ENCODE peak calls at places on chromosomes 3 and 15, in five cellular contexts. G is NT2/D1, P is HEK293T, R is GM12878, I is HepG2. X is an unnamed sample.

GRCh38 chr15:27826411-27826810 is 272.7 kb downstream of the OCA2 start:
- DNase-seq in G (no peak), I (no peak), P (no peak), R (no peak), X (no peak)

GRCh38 chr3:166444336-166444735 is 607.1 kb upstream of the BCHE start:
- DNase-seq in P (no peak), G (no peak), R (no peak), I (no peak), X (no peak)

GRCh38 chr3:187739561-187740445 is 5.5 kb downstream of the BCL6 start:
- DNase-seq in R (no peak), I (no peak), P (peak), G (no peak), X (peak)

GRCh38 chr15:90891346-90891949 is 7.1 kb downstream of the FES start:
- DNase-seq in I (no peak), R (no peak), P (no peak), G (no peak), X (no peak)

GRCh38 chr15:37166402-37166801 is 66.1 kb upstream of the MEIS2 start:
- DNase-seq in I (no peak), P (no peak), G (no peak), R (no peak), X (no peak)

GRCh38 chr3:106431698-106432097 is 562.9 kb upstream of the CBLB start:
- DNase-seq in G (no peak), P (no peak), I (no peak), R (no peak), X (no peak)

GRCh38 chr3:112759210-112759609 is 87.5 kb downstream of the CD200R1L start:
- DNase-seq in R (no peak), P (no peak), I (no peak), G (no peak), X (no peak)

GRCh38 chr3:55296781-55297180 is 190.3 kb downstream of the WNT5A start:
- DNase-seq in G (no peak), I (no peak), R (no peak), P (no peak), X (no peak)

GRCh38 chr3:46162975-46163550 is 45.0 kb downstream of the CCR1 start:
- DNase-seq in R (no peak), I (peak), G (no peak), P (no peak), X (no peak)

GRCh38 chr15:40843183-40843884 is 514 bp upstream of the SPINT1 start:
- DNase-seq in I (no peak), P (no peak), G (no peak), R (no peak), X (no peak)

GRCh38 chr3:25080461-25080860 is 347.6 kb upstream of the RARB start:
- DNase-seq in G (no peak), P (no peak), I (no peak), R (no peak), X (no peak)

GRCh38 chr3:49912787-49913375 is 9.2 kb upstream of the MST1R start:
- DNase-seq in P (no peak), R (no peak), G (no peak), I (no peak), X (no peak)

GRCh38 chr15:55255714-55256113 is 33.9 kb downstream of the RAB27A start:
- DNase-seq in P (no peak), I (no peak), G (no peak), R (no peak), X (no peak)

GRCh38 chr15:98735895-98736617 is 87.7 kb downstream of the IGF1R start:
- DNase-seq in R (no peak), G (no peak), I (no peak), P (no peak), X (no peak)

GRCh38 chr3:177057768-177058167 is 139.5 kb downstream of the TBL1XR1 start:
- DNase-seq in G (no peak), R (peak), P (no peak), I (no peak), X (no peak)

GRCh38 chr15:52236015-52236414 is 44.8 kb upstream of the GNB5 start:
- DNase-seq in G (no peak), I (no peak), R (no peak), P (no peak), X (no peak)

GRCh38 chr15:71730277-71731144 is 79.8 kb upstream of the NR2E3 start:
- DNase-seq in G (peak), I (peak), P (peak), R (no peak), X (no peak)
- TF ChIP-seq SUZ12 in G (no peak), I (no peak), P (no peak), R (no peak), X (no peak)

DNA sequence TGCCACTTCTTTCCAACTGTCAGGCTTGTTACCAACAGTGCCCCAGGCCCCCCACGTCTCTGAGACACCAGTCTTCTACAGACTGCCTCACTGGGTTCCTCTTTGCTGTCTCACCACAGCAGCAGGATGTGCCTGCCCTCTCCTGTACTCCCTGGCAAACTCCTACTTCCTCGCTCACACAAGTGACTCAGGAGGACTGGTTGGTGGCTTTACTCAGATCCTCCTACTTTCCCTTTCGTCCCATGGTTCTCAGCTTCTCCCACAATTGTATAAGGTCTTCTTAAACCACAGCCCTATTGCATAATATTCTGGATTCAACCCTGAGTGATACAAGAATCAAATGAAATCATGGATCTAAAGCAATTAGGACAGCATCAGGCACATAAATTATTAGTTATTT is 246.6 kb upstream of the PROK2 start:
- DNase-seq in P (no peak), G (no peak), I (no peak), R (no peak), X (no peak)
- TF ChIP-seq SUZ12 in P (no peak), G (no peak), I (no peak), R (no peak), X (no peak)

DNA sequence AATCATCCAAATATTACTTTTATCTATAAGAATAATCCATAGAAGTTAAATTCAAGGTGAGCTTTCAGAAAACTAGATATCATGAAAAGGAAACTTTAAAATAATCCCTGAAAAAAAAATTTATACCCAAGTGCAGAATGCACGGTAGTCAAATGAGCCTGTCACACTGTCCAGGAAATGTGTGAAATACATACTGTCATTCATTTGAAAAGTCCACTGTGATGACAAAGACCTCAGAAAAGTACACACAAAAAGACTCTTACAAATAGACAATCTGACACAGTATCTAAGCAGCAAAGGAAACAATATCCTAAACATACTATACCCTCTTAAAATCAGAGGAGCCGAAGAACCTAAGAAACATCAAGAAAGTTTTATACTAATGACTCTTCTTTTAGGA is 29.7 kb downstream of the SUCLG2 start:
- DNase-seq in I (no peak), G (no peak), R (no peak), P (no peak), X (no peak)
- TF ChIP-seq SUZ12 in I (no peak), G (no peak), R (no peak), P (no peak), X (no peak)

DNA sequence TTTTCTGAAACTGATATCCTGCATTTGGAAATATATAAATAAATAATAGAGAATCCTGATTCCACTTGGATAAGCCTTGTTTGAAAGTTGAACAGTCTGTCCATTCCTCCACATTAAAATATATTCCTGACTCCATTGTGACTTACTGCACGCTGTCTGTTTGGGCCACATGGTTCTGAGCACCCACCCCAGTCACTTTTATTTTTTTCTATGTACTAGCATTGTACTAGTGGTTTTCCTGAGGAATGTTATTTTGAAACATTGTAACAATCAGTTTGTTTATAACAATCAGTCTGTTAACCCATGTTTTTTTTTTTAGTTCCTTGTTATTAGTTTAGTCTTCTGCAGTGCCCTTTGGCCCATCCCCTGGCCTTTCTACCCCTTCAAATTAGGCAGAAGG is 87.4 kb upstream of the CCNL1 start:
- DNase-seq in I (no peak), R (no peak), G (no peak), P (no peak), X (no peak)
- TF ChIP-seq SUZ12 in I (no peak), R (no peak), G (no peak), P (no peak), X (no peak)

DNA sequence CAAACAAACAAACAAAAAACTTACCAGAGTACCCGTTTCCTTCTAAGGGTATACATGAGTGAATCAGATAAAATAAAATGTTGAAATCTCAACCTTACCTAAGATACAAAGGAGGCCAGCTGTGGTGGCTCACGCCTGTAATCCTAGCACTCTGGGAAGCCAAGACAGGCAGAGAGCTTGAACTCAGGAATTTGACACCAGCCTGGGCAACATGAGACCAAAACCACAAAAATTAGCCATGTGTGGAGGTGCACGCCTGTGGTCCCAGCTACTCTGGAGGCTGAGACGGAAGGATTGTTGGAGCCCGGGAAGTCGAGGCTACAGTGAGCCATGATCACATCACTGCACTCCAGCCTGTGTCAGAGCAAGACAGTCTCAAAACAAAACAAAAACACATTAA is 11.0 kb upstream of the FAM219B start:
- DNase-seq in P (no peak), R (no peak), G (no peak), I (no peak), X (no peak)
- TF ChIP-seq SUZ12 in P (no peak), R (no peak), G (no peak), I (no peak), X (no peak)

GRCh38 chr3:98662699-98663098 is 69.3 kb upstream of the CPOX start:
- DNase-seq in R (no peak), P (no peak), G (no peak), I (no peak), X (no peak)
- TF ChIP-seq SUZ12 in R (no peak), P (no peak), G (no peak), I (no peak), X (no peak)

GRCh38 chr3:47443611-47443995 is 32.1 kb downstream of the SCAP start:
- DNase-seq in G (no peak), R (no peak), P (no peak), I (peak), X (no peak)
- TF ChIP-seq SUZ12 in G (no peak), R (no peak), P (no peak), I (no peak), X (no peak)

GRCh38 chr15:74433592-74434259 is at the start of gene SEMA7A:
- DNase-seq in I (peak), G (peak), P (peak), R (peak), X (peak)
- TF ChIP-seq SUZ12 in I (no peak), G (no peak), P (no peak), R (no peak), X (peak)

GRCh38 chr3:196141866-196142673 is 60.2 kb upstream of the TFRC start:
- DNase-seq in R (no peak), G (no peak), I (no peak), P (no peak), X (no peak)
- TF ChIP-seq SUZ12 in R (no peak), G (no peak), I (no peak), P (no peak), X (no peak)

GRCh38 chr3:139627759-139628158 is 50.0 kb downstream of the NMNAT3 start:
- DNase-seq in R (no peak), G (no peak), P (no peak), I (no peak), X (no peak)

GRCh38 chr3:139634236-139634635 is 43.5 kb downstream of the NMNAT3 start:
- DNase-seq in P (no peak), I (no peak), G (no peak), R (no peak), X (no peak)

GRCh38 chr3:139630532-139630931 is 47.2 kb downstream of the NMNAT3 start:
- DNase-seq in P (no peak), I (no peak), G (peak), R (no peak), X (no peak)

GRCh38 chr3:139633511-139633910 is 44.3 kb downstream of the NMNAT3 start:
- DNase-seq in P (no peak), R (no peak), I (no peak), G (no peak), X (no peak)

DNA sequence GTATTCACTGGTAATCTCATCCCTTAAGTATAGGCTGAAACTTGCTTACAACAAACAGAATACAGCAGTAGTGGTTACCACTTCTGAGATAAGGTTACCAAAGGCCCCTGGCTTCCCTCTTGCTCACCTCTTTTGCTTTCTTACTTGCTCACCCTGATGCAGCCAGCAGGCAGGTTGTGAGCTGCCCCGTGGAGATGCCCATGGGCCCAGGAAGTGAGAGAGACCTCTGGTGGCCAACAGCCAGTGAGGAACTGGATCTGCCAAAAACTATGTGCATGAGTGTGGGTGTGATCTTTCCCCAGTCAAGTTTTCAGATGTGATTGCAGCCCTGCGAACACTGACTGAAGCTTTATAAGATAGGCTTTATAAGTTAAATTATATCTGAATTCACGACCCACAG is 48.7 kb downstream of the NMNAT3 start:
- DNase-seq in G (no peak), R (no peak), I (peak), P (peak), X (no peak)
- TF ChIP-seq SUZ12 in G (no peak), R (no peak), I (no peak), P (no peak), X (no peak)